ENCODE peak calls at places on chromosome 1, in ten cellular contexts. One of them, this sample, is unnamed. For H3K4me1 and H3K27me3, the result is how much of the 10 kb centered on the place peaks cover.

GRCh38 chr1:37811027-37811655 is 3.1 kb upstream of the YRDC start:
- DNase-seq in NT2/D1: peak
- DNase-seq in IMR-90: peak
- DNase-seq in HepG2: peak
- DNase-seq in body of pancreas: peak
- DNase-seq in CD8-positive, alpha-beta memory T cell: peak
- DNase-seq in CD4-positive, CD25-positive, alpha-beta regulatory T cell: peak
- DNase-seq in small intestine: peak
- DNase-seq in fibroblast of lung: peak
- DNase-seq in left lung: peak
- DNase-seq in this sample: no peak

GRCh38 chr1:155379180-155379876 is 58.6 kb downstream of the RUSC1 start:
- DNase-seq in NT2/D1: no peak
- DNase-seq in small intestine: no peak
- DNase-seq in IMR-90: peak
- DNase-seq in body of pancreas: no peak
- DNase-seq in HepG2: no peak
- DNase-seq in CD4-positive, CD25-positive, alpha-beta regulatory T cell: peak
- DNase-seq in left lung: no peak
- DNase-seq in fibroblast of lung: peak
- DNase-seq in CD8-positive, alpha-beta memory T cell: no peak
- DNase-seq in this sample: no peak

GRCh38 chr1:170620164-170620563 is 43.8 kb upstream of the PRRX1 start:
- DNase-seq in IMR-90: peak
- DNase-seq in left lung: no peak
- DNase-seq in body of pancreas: no peak
- DNase-seq in small intestine: no peak
- DNase-seq in fibroblast of lung: no peak
- DNase-seq in HepG2: no peak
- DNase-seq in CD8-positive, alpha-beta memory T cell: no peak
- DNase-seq in NT2/D1: no peak
- DNase-seq in CD4-positive, CD25-positive, alpha-beta regulatory T cell: no peak
- DNase-seq in this sample: no peak

GRCh38 chr1:236759252-236759859 is 35.7 kb upstream of the MTR start:
- DNase-seq in CD8-positive, alpha-beta memory T cell: peak
- DNase-seq in fibroblast of lung: peak
- DNase-seq in small intestine: peak
- DNase-seq in body of pancreas: no peak
- DNase-seq in left lung: no peak
- DNase-seq in IMR-90: peak
- DNase-seq in CD4-positive, CD25-positive, alpha-beta regulatory T cell: peak
- DNase-seq in NT2/D1: peak
- DNase-seq in HepG2: peak
- DNase-seq in this sample: no peak

GRCh38 chr1:21511579-21512522 is 2.6 kb downstream of the ALPL start:
- DNase-seq in CD4-positive, CD25-positive, alpha-beta regulatory T cell: no peak
- DNase-seq in small intestine: no peak
- DNase-seq in IMR-90: peak
- DNase-seq in NT2/D1: no peak
- DNase-seq in CD8-positive, alpha-beta memory T cell: no peak
- DNase-seq in fibroblast of lung: peak
- DNase-seq in body of pancreas: peak
- DNase-seq in left lung: peak
- DNase-seq in HepG2: no peak
- DNase-seq in this sample: peak

GRCh38 chr1:22626219-22626902 is 10.1 kb upstream of the C1QA start:
- DNase-seq in small intestine: no peak
- DNase-seq in CD8-positive, alpha-beta memory T cell: no peak
- DNase-seq in HepG2: no peak
- DNase-seq in fibroblast of lung: no peak
- DNase-seq in body of pancreas: no peak
- DNase-seq in IMR-90: no peak
- DNase-seq in CD4-positive, CD25-positive, alpha-beta regulatory T cell: no peak
- DNase-seq in left lung: no peak
- DNase-seq in NT2/D1: no peak
- DNase-seq in this sample: no peak

GRCh38 chr1:39776400-39776713 is 5.2 kb upstream of the OXCT2 start:
- DNase-seq in NT2/D1: no peak
- DNase-seq in body of pancreas: no peak
- DNase-seq in left lung: no peak
- DNase-seq in CD8-positive, alpha-beta memory T cell: no peak
- DNase-seq in CD4-positive, CD25-positive, alpha-beta regulatory T cell: no peak
- DNase-seq in fibroblast of lung: no peak
- DNase-seq in IMR-90: no peak
- DNase-seq in HepG2: no peak
- DNase-seq in small intestine: no peak
- DNase-seq in this sample: no peak

GRCh38 chr1:202958544-202959275 is 598 bp upstream of the ADIPOR1 start:
- DNase-seq in HepG2: no peak
- DNase-seq in CD8-positive, alpha-beta memory T cell: no peak
- DNase-seq in IMR-90: no peak
- DNase-seq in NT2/D1: no peak
- DNase-seq in small intestine: peak
- DNase-seq in body of pancreas: peak
- DNase-seq in fibroblast of lung: no peak
- DNase-seq in CD4-positive, CD25-positive, alpha-beta regulatory T cell: no peak
- DNase-seq in left lung: no peak
- DNase-seq in this sample: no peak

GRCh38 chr1:86972262-86972661 is 57.8 kb downstream of the HS2ST1 start:
- DNase-seq in body of pancreas: no peak
- DNase-seq in HepG2: no peak
- DNase-seq in CD4-positive, CD25-positive, alpha-beta regulatory T cell: no peak
- DNase-seq in CD8-positive, alpha-beta memory T cell: no peak
- DNase-seq in IMR-90: no peak
- DNase-seq in small intestine: peak
- DNase-seq in left lung: no peak
- DNase-seq in NT2/D1: no peak
- DNase-seq in fibroblast of lung: no peak
- DNase-seq in this sample: no peak

GRCh38 chr1:167587342-167587741 is 33.8 kb upstream of the CREG1 start:
- DNase-seq in IMR-90: no peak
- DNase-seq in body of pancreas: no peak
- DNase-seq in CD4-positive, CD25-positive, alpha-beta regulatory T cell: no peak
- DNase-seq in small intestine: no peak
- DNase-seq in NT2/D1: no peak
- DNase-seq in CD8-positive, alpha-beta memory T cell: no peak
- DNase-seq in left lung: no peak
- DNase-seq in fibroblast of lung: no peak
- DNase-seq in HepG2: no peak
- DNase-seq in this sample: no peak

GRCh38 chr1:226019550-226019949 is 20.4 kb upstream of the SDE2 start:
- DNase-seq in small intestine: peak
- DNase-seq in HepG2: no peak
- DNase-seq in CD4-positive, CD25-positive, alpha-beta regulatory T cell: no peak
- DNase-seq in IMR-90: no peak
- DNase-seq in left lung: no peak
- DNase-seq in NT2/D1: no peak
- DNase-seq in fibroblast of lung: no peak
- DNase-seq in CD8-positive, alpha-beta memory T cell: no peak
- DNase-seq in body of pancreas: no peak
- DNase-seq in this sample: no peak

GRCh38 chr1:244887281-244887680 is 22.9 kb upstream of the HNRNPU start:
- DNase-seq in HepG2: no peak
- DNase-seq in CD8-positive, alpha-beta memory T cell: no peak
- DNase-seq in body of pancreas: no peak
- DNase-seq in left lung: no peak
- DNase-seq in small intestine: peak
- DNase-seq in fibroblast of lung: no peak
- DNase-seq in CD4-positive, CD25-positive, alpha-beta regulatory T cell: no peak
- DNase-seq in NT2/D1: no peak
- DNase-seq in IMR-90: no peak
- DNase-seq in this sample: no peak

DNA sequence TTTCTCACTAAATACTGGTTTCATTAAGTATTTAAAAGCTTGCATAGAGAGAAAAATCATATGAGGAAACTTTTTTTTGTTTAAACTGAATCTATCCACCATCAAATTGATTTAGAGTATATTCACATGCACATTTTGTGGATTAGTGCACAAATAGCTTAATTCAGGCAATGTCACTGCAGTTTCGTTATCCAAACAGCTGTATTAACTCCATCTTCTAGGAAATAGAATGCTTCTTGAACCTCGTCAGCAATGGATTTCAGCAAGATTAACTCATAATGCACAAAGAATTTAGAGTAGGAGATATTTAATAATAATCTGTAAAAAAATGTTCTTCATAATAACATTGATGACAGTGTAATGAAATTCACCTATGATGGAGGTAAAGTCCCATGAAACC is 37.5 kb downstream of the NEXN start:
- DNase-seq in CD8-positive, alpha-beta memory T cell: no peak
- DNase-seq in IMR-90: no peak
- DNase-seq in HepG2: no peak
- DNase-seq in fibroblast of lung: peak
- DNase-seq in body of pancreas: no peak
- DNase-seq in CD4-positive, CD25-positive, alpha-beta regulatory T cell: no peak
- DNase-seq in small intestine: no peak
- DNase-seq in left lung: no peak
- DNase-seq in NT2/D1: no peak
- DNase-seq in this sample: no peak
- H3K4me3 ChIP-seq in CD8-positive, alpha-beta memory T cell: peak
- H3K4me3 ChIP-seq in IMR-90: no peak
- H3K4me3 ChIP-seq in HepG2: no peak
- H3K4me3 ChIP-seq in fibroblast of lung: no peak
- H3K4me3 ChIP-seq in body of pancreas: no peak
- H3K4me3 ChIP-seq in CD4-positive, CD25-positive, alpha-beta regulatory T cell: peak
- H3K4me3 ChIP-seq in small intestine: no peak
- H3K4me3 ChIP-seq in left lung: no peak
- H3K4me3 ChIP-seq in NT2/D1: no peak
- H3K4me3 ChIP-seq in this sample: no peak

DNA sequence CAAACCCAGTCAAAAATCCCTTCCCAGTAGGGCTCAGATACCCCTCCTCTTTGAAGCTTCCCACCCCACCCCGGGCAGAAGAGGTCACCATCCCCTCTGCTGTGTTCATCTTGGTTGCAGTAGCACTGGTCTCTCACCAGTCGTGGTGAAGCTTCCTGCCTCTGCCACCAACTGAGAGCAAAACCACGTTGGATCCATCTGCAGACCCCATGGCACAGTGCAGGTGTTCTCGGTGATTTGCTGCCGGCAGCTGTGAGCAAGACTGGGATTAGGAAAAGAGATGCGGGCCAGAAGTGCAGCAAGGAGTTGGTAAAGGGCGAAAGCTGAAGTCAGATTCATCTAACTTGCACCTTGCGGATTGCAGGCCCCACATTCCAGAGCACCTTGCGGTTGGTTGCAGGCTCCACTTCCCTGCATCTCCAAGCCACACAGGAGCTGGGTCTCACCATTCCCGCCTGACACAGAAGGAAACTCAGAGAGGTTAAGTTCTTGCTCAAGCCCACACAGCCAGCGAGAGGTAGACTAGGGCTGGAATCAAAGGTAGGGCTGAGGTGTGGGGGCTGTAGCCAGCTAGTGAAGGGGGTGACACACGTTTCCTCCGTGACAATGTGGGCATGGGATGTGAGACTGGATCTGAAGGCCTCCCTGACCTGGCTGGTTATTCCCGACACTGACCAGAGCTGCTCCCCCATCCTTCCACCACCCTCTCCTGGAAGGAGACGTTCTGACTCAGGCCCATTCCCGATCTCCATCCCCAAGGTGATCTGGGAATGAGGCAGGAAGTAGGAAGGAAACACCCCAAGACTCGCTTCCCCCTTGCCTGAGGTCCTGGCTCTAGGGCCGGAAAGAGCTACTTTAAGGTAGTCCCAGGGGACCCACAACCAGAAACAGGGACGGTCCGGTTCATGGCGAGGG is 3.3 kb upstream of the FAM110D start:
- DNase-seq in left lung: no peak
- DNase-seq in IMR-90: no peak
- DNase-seq in CD4-positive, CD25-positive, alpha-beta regulatory T cell: no peak
- DNase-seq in fibroblast of lung: no peak
- DNase-seq in small intestine: no peak
- DNase-seq in body of pancreas: no peak
- DNase-seq in HepG2: no peak
- DNase-seq in NT2/D1: no peak
- DNase-seq in CD8-positive, alpha-beta memory T cell: no peak
- DNase-seq in this sample: no peak
- H3K4me1 ChIP-seq in left lung: under half
- H3K4me1 ChIP-seq in IMR-90: under half
- H3K4me1 ChIP-seq in CD4-positive, CD25-positive, alpha-beta regulatory T cell: under half
- H3K4me1 ChIP-seq in fibroblast of lung: under half
- H3K4me1 ChIP-seq in small intestine: under half
- H3K4me1 ChIP-seq in body of pancreas: under half
- H3K4me1 ChIP-seq in HepG2: under half
- H3K4me1 ChIP-seq in NT2/D1: under half
- H3K4me1 ChIP-seq in CD8-positive, alpha-beta memory T cell: under half
- H3K4me1 ChIP-seq in this sample: under half

GRCh38 chr1:16018749-16019515 is 1.1 kb upstream of the HSPB7 start:
- DNase-seq in IMR-90: no peak
- DNase-seq in HepG2: no peak
- DNase-seq in body of pancreas: no peak
- DNase-seq in fibroblast of lung: no peak
- DNase-seq in NT2/D1: no peak
- DNase-seq in small intestine: no peak
- DNase-seq in CD4-positive, CD25-positive, alpha-beta regulatory T cell: no peak
- DNase-seq in left lung: no peak
- DNase-seq in CD8-positive, alpha-beta memory T cell: no peak
- DNase-seq in this sample: no peak

GRCh38 chr1:16021681-16022080 is at the start of gene CLCNKA:
- DNase-seq in IMR-90: no peak
- DNase-seq in body of pancreas: peak
- DNase-seq in CD8-positive, alpha-beta memory T cell: no peak
- DNase-seq in CD4-positive, CD25-positive, alpha-beta regulatory T cell: no peak
- DNase-seq in NT2/D1: no peak
- DNase-seq in fibroblast of lung: no peak
- DNase-seq in left lung: no peak
- DNase-seq in HepG2: no peak
- DNase-seq in small intestine: no peak
- DNase-seq in this sample: no peak

GRCh38 chr1:16020325-16020724 is 1.5 kb upstream of the CLCNKA start:
- DNase-seq in CD4-positive, CD25-positive, alpha-beta regulatory T cell: no peak
- DNase-seq in CD8-positive, alpha-beta memory T cell: no peak
- DNase-seq in NT2/D1: no peak
- DNase-seq in fibroblast of lung: no peak
- DNase-seq in small intestine: no peak
- DNase-seq in left lung: no peak
- DNase-seq in IMR-90: no peak
- DNase-seq in body of pancreas: no peak
- DNase-seq in HepG2: no peak
- DNase-seq in this sample: no peak

GRCh38 chr1:16018308-16018707 is 465 bp upstream of the HSPB7 start:
- DNase-seq in IMR-90: no peak
- DNase-seq in left lung: no peak
- DNase-seq in HepG2: no peak
- DNase-seq in CD8-positive, alpha-beta memory T cell: no peak
- DNase-seq in CD4-positive, CD25-positive, alpha-beta regulatory T cell: no peak
- DNase-seq in small intestine: no peak
- DNase-seq in NT2/D1: no peak
- DNase-seq in fibroblast of lung: no peak
- DNase-seq in body of pancreas: no peak
- DNase-seq in this sample: no peak

GRCh38 chr1:16019580-16020277 is 1.9 kb upstream of the HSPB7 start:
- DNase-seq in CD8-positive, alpha-beta memory T cell: no peak
- DNase-seq in NT2/D1: no peak
- DNase-seq in body of pancreas: no peak
- DNase-seq in IMR-90: peak
- DNase-seq in HepG2: no peak
- DNase-seq in left lung: no peak
- DNase-seq in small intestine: no peak
- DNase-seq in fibroblast of lung: no peak
- DNase-seq in CD4-positive, CD25-positive, alpha-beta regulatory T cell: no peak
- DNase-seq in this sample: peak
- H3K27me3 ChIP-seq in CD8-positive, alpha-beta memory T cell: under half
- H3K27me3 ChIP-seq in NT2/D1: under half
- H3K27me3 ChIP-seq in body of pancreas: under half
- H3K27me3 ChIP-seq in IMR-90: under half
- H3K27me3 ChIP-seq in HepG2: half or more
- H3K27me3 ChIP-seq in left lung: under half
- H3K27me3 ChIP-seq in small intestine: under half
- H3K27me3 ChIP-seq in fibroblast of lung: under half
- H3K27me3 ChIP-seq in CD4-positive, CD25-positive, alpha-beta regulatory T cell: under half
- H3K27me3 ChIP-seq in this sample: under half

GRCh38 chr1:153536618-153537375 is 1.0 kb upstream of the S100A6 start:
- DNase-seq in NT2/D1: no peak
- DNase-seq in CD8-positive, alpha-beta memory T cell: no peak
- DNase-seq in body of pancreas: no peak
- DNase-seq in small intestine: peak
- DNase-seq in HepG2: no peak
- DNase-seq in fibroblast of lung: no peak
- DNase-seq in left lung: peak
- DNase-seq in CD4-positive, CD25-positive, alpha-beta regulatory T cell: no peak
- DNase-seq in IMR-90: no peak
- DNase-seq in this sample: peak
- H3K4me3 ChIP-seq in NT2/D1: no peak
- H3K4me3 ChIP-seq in CD8-positive, alpha-beta memory T cell: peak
- H3K4me3 ChIP-seq in body of pancreas: no peak
- H3K4me3 ChIP-seq in small intestine: no peak
- H3K4me3 ChIP-seq in HepG2: no peak
- H3K4me3 ChIP-seq in fibroblast of lung: peak
- H3K4me3 ChIP-seq in left lung: peak
- H3K4me3 ChIP-seq in CD4-positive, CD25-positive, alpha-beta regulatory T cell: peak
- H3K4me3 ChIP-seq in IMR-90: peak
- H3K4me3 ChIP-seq in this sample: peak

This sample was measured in tibial artery.